ENCODE peak calls at places on chromosomes 7 and 10, in seven cellular contexts. W is IMR-90, B is H1, A is neuronal stem cell, J is H9, Y is trophoblast cell, U is mesendoderm. D is an unnamed sample.

GRCh38 chr10:47388879-47389278 is 4.8 kb upstream of the ZNF488 start:
- DNase-seq in J (peak; percentile 10), U (no peak), Y (no peak), B (no peak), A (no peak), W (no peak), D (no peak)

GRCh38 chr10:124916098-124916584 is 25.8 kb upstream of the ZRANB1 start:
- DNase-seq in A (no peak), B (no peak), J (no peak), U (no peak), W (peak; percentile 27), Y (no peak), D (peak; percentile 55)

GRCh38 chr7:142445019-142445686 is 187.3 kb upstream of the PRSS58 start:
- DNase-seq in Y (no peak), A (peak; percentile 14), W (no peak), U (peak; percentile 79), B (no peak), J (peak; percentile 75), D (no peak)

GRCh38 chr7:1647961-1648631 is 22.0 kb upstream of the ELFN1 start:
- DNase-seq in W (no peak), J (no peak), U (no peak), A (no peak), Y (no peak), B (no peak), D (no peak)

GRCh38 chr7:42035205-42035604 is 201.8 kb downstream of the GLI3 start:
- DNase-seq in Y (no peak), A (no peak), U (no peak), J (no peak), W (peak; percentile 7), B (no peak), D (no peak)

GRCh38 chr10:131183546-131184045 is 127.9 kb downstream of the TCERG1L start:
- DNase-seq in U (no peak), Y (no peak), W (no peak), B (no peak), A (no peak), J (peak; percentile 7), D (no peak)

GRCh38 chr7:39937366-39938153 is 12.5 kb upstream of the CDK13 start:
- DNase-seq in B (no peak), W (no peak), U (no peak), J (no peak), A (no peak), Y (no peak), D (no peak)

GRCh38 chr7:139642283-139642682 is 118.8 kb downstream of the CLEC2L start:
- DNase-seq in Y (no peak), A (no peak), B (no peak), W (no peak), U (no peak), J (no peak), D (no peak)

GRCh38 chr10:121914661-121915060 is 13.2 kb downstream of the ATE1 start:
- DNase-seq in Y (no peak), U (no peak), B (no peak), A (no peak), W (no peak), J (no peak), D (no peak)

GRCh38 chr7:157471259-157472125 is 134.7 kb downstream of the DNAJB6 start:
- DNase-seq in U (no peak), Y (no peak), A (no peak), B (no peak), J (peak; percentile 19), W (no peak), D (no peak)

GRCh38 chr7:45594780-45595535 is 20.8 kb downstream of the ADCY1 start:
- DNase-seq in B (no peak), J (peak; percentile 14), U (no peak), A (no peak), Y (no peak), W (no peak), D (no peak)

GRCh38 chr10:10642741-10643280 is 374.9 kb upstream of the CELF2 start:
- DNase-seq in Y (no peak), A (no peak), U (no peak), B (no peak), W (peak; percentile 32), J (peak; percentile 32), D (peak; percentile 52)

GRCh38 chr7:49483142-49483541 is 290.3 kb upstream of the VWC2 start:
- DNase-seq in A (no peak), Y (peak; percentile 2), W (no peak), J (no peak), U (peak; percentile 61), B (no peak), D (no peak)

GRCh38 chr10:110803830-110804338 is 67.8 kb upstream of the PDCD4 start:
- DNase-seq in W (peak; percentile 24), B (peak; percentile 17), Y (peak; percentile 35), A (peak; percentile 27), U (peak; percentile 81), J (peak; percentile 70), D (peak; percentile 63)

GRCh38 chr10:36538945-36539586 is 586.3 kb upstream of the ANKRD30A start:
- DNase-seq in J (no peak), W (peak; percentile 87), A (no peak), B (no peak), U (peak; percentile 6), Y (no peak), D (peak; percentile 86)

GRCh38 chr7:47751068-47751467 is 169.2 kb upstream of the TNS3 start:
- DNase-seq in U (no peak), Y (no peak), J (no peak), W (no peak), B (no peak), A (no peak), D (no peak)

DNA sequence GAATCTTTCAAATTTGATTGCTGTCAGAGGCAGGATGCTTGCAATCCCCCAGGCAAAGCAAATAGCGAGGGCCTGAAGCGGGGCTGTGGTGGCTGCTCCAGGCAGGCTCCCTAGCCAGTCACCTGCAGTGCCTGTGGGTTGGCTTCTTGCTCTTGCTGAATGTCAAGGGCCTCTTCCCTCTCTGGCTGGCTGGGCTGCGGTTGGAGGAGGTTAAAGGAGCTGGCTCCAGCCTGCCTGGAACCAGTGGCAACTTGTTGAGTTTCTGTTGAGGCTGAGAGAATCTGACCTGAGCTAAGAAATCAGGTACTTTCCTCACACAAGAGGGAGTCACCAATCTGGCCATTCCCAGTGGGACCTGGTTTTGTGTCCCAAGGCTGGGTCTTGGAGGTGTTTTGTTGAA is 134.7 kb downstream of the TMEM178B start:
- DNase-seq in J (peak; percentile 47), A (no peak), B (no peak), Y (no peak), W (no peak), U (peak; percentile 27), D (no peak)
- H3K23ac ChIP-seq in J (no peak overlapping the region), A (no peak overlapping the region), B (no peak overlapping the region), Y (no peak overlapping the region), W (no peak overlapping the region), U (peak overlapping the region; percentile 29), D (no peak overlapping the region)

GRCh38 chr10:62082729-62083412 is 181.4 kb downstream of the ARID5B start:
- DNase-seq in Y (no peak), W (peak; percentile 74), J (no peak), U (no peak), B (no peak), A (no peak), D (peak; percentile 75)
- H3K4me2 ChIP-seq in Y (peak overlapping the region; percentile 13), W (peak overlapping the region; percentile 66), J (no peak overlapping the region), U (no peak overlapping the region), B (no peak overlapping the region), A (no peak overlapping the region), D (no peak overlapping the region)

GRCh38 chr7:137619181-137619580 is 227.6 kb downstream of the DGKI start:
- DNase-seq in Y (no peak), W (no peak), J (no peak), A (no peak), B (no peak), U (no peak), D (no peak)
- H3K23ac ChIP-seq in Y (no peak overlapping the region), W (peak overlapping the region; percentile 20), J (no peak overlapping the region), A (no peak overlapping the region), B (no peak overlapping the region), U (no peak overlapping the region), D (no peak overlapping the region)

GRCh38 chr10:88190540-88191213 is 327.3 kb downstream of the PTEN start:
- DNase-seq in Y (no peak), J (no peak), W (no peak), A (no peak), U (no peak), B (no peak), D (no peak)

GRCh38 chr10:88187472-88187871 is 324.0 kb downstream of the PTEN start:
- DNase-seq in B (no peak), Y (no peak), J (no peak), W (no peak), A (no peak), U (no peak), D (no peak)

GRCh38 chr10:88186335-88186734 is 322.9 kb downstream of the PTEN start:
- DNase-seq in J (no peak), W (peak; percentile 87), U (no peak), B (no peak), A (no peak), Y (no peak), D (peak; percentile 27)

GRCh38 chr10:88193018-88193417 is 329.6 kb downstream of the PTEN start:
- DNase-seq in B (no peak), A (no peak), Y (no peak), W (no peak), U (no peak), J (no peak), D (no peak)

DNA sequence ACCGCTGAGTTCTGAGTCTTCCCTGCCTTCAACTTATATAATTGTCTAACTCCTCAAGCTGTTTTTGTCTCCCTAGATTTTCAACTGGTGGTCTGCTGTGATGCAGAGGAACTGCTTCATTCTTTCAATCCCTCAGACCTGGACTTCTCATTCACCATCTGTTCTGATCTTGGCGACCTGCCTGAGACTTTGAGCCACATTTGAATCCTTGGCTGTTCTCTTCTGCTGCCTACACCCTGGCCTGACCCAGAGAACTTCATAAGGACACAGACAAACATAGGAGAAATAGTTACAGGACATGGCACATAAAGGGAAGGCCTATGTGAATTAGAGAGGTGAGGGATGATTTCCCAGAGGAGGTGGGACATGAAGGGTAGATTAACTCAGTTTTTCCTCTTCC is 326.7 kb downstream of the PTEN start:
- DNase-seq in J (no peak), Y (no peak), B (no peak), U (no peak), W (no peak), A (no peak), D (no peak)
- H3K4me2 ChIP-seq in J (no peak overlapping the region), Y (no peak overlapping the region), B (no peak overlapping the region), U (no peak overlapping the region), W (no peak overlapping the region), A (no peak overlapping the region), D (no peak overlapping the region)

GRCh38 chr10:63752318-63752717 is 231.1 kb downstream of the REEP3 start:
- DNase-seq in U (no peak), J (no peak), B (no peak), Y (no peak), A (no peak), W (no peak), D (no peak)
- H3K23ac ChIP-seq in U (no peak overlapping the region), J (no peak overlapping the region), B (no peak overlapping the region), Y (no peak overlapping the region), A (no peak overlapping the region), W (no peak overlapping the region), D (no peak overlapping the region)

D was measured in mesenchymal stem cell.